ENCODE peak calls at places on chromosomes 6 and 20, in four cellular contexts. One of them, this sample, is unnamed.

GRCh38 chr6:111477481-111477938 is 5.5 kb downstream of the REV3L start:
- DNase-seq in adrenal gland: no peak
- DNase-seq in body of pancreas: no peak
- DNase-seq in ovary: no peak
- DNase-seq in this sample: no peak

GRCh38 chr20:17654649-17655285 is 27.3 kb downstream of the RRBP1 start:
- DNase-seq in adrenal gland: peak; percentile 68
- DNase-seq in body of pancreas: peak; percentile 41
- DNase-seq in ovary: no peak
- DNase-seq in this sample: peak; percentile 80

GRCh38 chr20:20102163-20102562 is 49.8 kb downstream of the CFAP61 start:
- DNase-seq in adrenal gland: no peak
- DNase-seq in body of pancreas: no peak
- DNase-seq in ovary: no peak
- DNase-seq in this sample: no peak

GRCh38 chr6:64486952-64487351 is 851.4 kb downstream of the PHF3 start:
- DNase-seq in adrenal gland: no peak
- DNase-seq in body of pancreas: no peak
- DNase-seq in ovary: no peak
- DNase-seq in this sample: no peak

GRCh38 chr6:28769626-28770402 is 154.0 kb downstream of the TRIM27 start:
- DNase-seq in adrenal gland: peak; percentile 57
- DNase-seq in body of pancreas: no peak
- DNase-seq in ovary: no peak
- DNase-seq in this sample: no peak

GRCh38 chr20:5652626-5653573 is 97.3 kb upstream of the SHLD1 start:
- DNase-seq in adrenal gland: no peak
- DNase-seq in body of pancreas: no peak
- DNase-seq in ovary: no peak
- DNase-seq in this sample: no peak

GRCh38 chr6:100455230-100456124 is 9.2 kb downstream of the SIM1 start:
- DNase-seq in adrenal gland: no peak
- DNase-seq in body of pancreas: peak; percentile 61
- DNase-seq in ovary: no peak
- DNase-seq in this sample: no peak

GRCh38 chr6:16624631-16625299 is 136.5 kb downstream of the ATXN1 start:
- DNase-seq in adrenal gland: no peak
- DNase-seq in body of pancreas: no peak
- DNase-seq in ovary: no peak
- DNase-seq in this sample: no peak

GRCh38 chr6:12291785-12292604 is 1.8 kb downstream of the EDN1 start:
- DNase-seq in adrenal gland: no peak
- DNase-seq in body of pancreas: peak; percentile 47
- DNase-seq in ovary: no peak
- DNase-seq in this sample: no peak

GRCh38 chr20:44533928-44534327 is 12.1 kb upstream of the SERINC3 start:
- DNase-seq in adrenal gland: no peak
- DNase-seq in body of pancreas: no peak
- DNase-seq in ovary: no peak
- DNase-seq in this sample: no peak

GRCh38 chr20:4297141-4297826 is 281.9 kb upstream of the RNF24 start:
- DNase-seq in adrenal gland: peak; percentile 51
- DNase-seq in body of pancreas: no peak
- DNase-seq in ovary: no peak
- DNase-seq in this sample: no peak

GRCh38 chr6:127869772-127870404 is 31.0 kb downstream of the THEMIS start:
- DNase-seq in adrenal gland: no peak
- DNase-seq in body of pancreas: no peak
- DNase-seq in ovary: no peak
- DNase-seq in this sample: no peak

GRCh38 chr6:157823523-157824370 is 701 bp downstream of the SNX9 start:
- DNase-seq in adrenal gland: peak; percentile 87
- DNase-seq in body of pancreas: peak; percentile 66
- DNase-seq in ovary: peak; percentile 61
- DNase-seq in this sample: peak; percentile 55

GRCh38 chr6:150403458-150404245 is 34.8 kb downstream of the IYD start:
- DNase-seq in adrenal gland: peak; percentile 68
- DNase-seq in body of pancreas: no peak
- DNase-seq in ovary: no peak
- DNase-seq in this sample: no peak

GRCh38 chr6:53984163-53984562 is 127.1 kb upstream of the MLIP start:
- DNase-seq in adrenal gland: no peak
- DNase-seq in body of pancreas: no peak
- DNase-seq in ovary: no peak
- DNase-seq in this sample: no peak

GRCh38 chr6:1477432-1478090 is 88.2 kb downstream of the FOXF2 start:
- DNase-seq in adrenal gland: no peak
- DNase-seq in body of pancreas: no peak
- DNase-seq in ovary: no peak
- DNase-seq in this sample: no peak

GRCh38 chr6:139247618-139248017 is 44.2 kb downstream of the TXLNB start:
- DNase-seq in adrenal gland: no peak
- DNase-seq in body of pancreas: no peak
- DNase-seq in ovary: no peak
- DNase-seq in this sample: no peak

GRCh38 chr6:105896821-105897095 is 189.4 kb upstream of the PRDM1 start:
- DNase-seq in adrenal gland: no peak
- DNase-seq in body of pancreas: no peak
- DNase-seq in ovary: no peak
- DNase-seq in this sample: no peak

GRCh38 chr20:37305079-37305478 is 15.6 kb downstream of the MANBAL start:
- DNase-seq in adrenal gland: peak; percentile 49
- DNase-seq in body of pancreas: no peak
- DNase-seq in ovary: no peak
- DNase-seq in this sample: no peak

GRCh38 chr20:33490934-33491656 is 1.2 kb downstream of the CBFA2T2 start:
- DNase-seq in adrenal gland: no peak
- DNase-seq in body of pancreas: no peak
- DNase-seq in ovary: no peak
- DNase-seq in this sample: peak; percentile 9

GRCh38 chr6:11386323-11386722 is 151.2 kb upstream of the TMEM170B start:
- DNase-seq in adrenal gland: no peak
- DNase-seq in body of pancreas: no peak
- DNase-seq in ovary: no peak
- DNase-seq in this sample: no peak

GRCh38 chr20:47055699-47056369 is 161.2 kb downstream of the EYA2 start:
- DNase-seq in adrenal gland: no peak
- DNase-seq in body of pancreas: no peak
- DNase-seq in ovary: no peak
- DNase-seq in this sample: no peak

GRCh38 chr6:149488815-149489214 is 4.0 kb upstream of the ZC3H12D start:
- DNase-seq in adrenal gland: no peak
- DNase-seq in body of pancreas: no peak
- DNase-seq in ovary: no peak
- DNase-seq in this sample: no peak

GRCh38 chr20:2799688-2800589 is 488 bp downstream of the CPXM1 start:
- DNase-seq in adrenal gland: no peak
- DNase-seq in body of pancreas: no peak
- DNase-seq in ovary: no peak
- DNase-seq in this sample: no peak

GRCh38 chr20:21182832-21183563 is 57.1 kb downstream of the KIZ start:
- DNase-seq in adrenal gland: no peak
- DNase-seq in body of pancreas: no peak
- DNase-seq in ovary: peak; percentile 46
- DNase-seq in this sample: no peak

GRCh38 chr6:41306187-41306854 is 19.8 kb upstream of the TREM1 start:
- DNase-seq in adrenal gland: peak; percentile 70
- DNase-seq in body of pancreas: peak; percentile 65
- DNase-seq in ovary: no peak
- DNase-seq in this sample: peak; percentile 61

GRCh38 chr6:27119329-27119728 is 128.2 kb upstream of the PRSS16 start:
- DNase-seq in adrenal gland: no peak
- DNase-seq in body of pancreas: no peak
- DNase-seq in ovary: no peak
- DNase-seq in this sample: no peak
- TF ChIP-seq POLR2A in adrenal gland: no peak
- TF ChIP-seq POLR2A in body of pancreas: no peak
- TF ChIP-seq POLR2A in ovary: no peak
- TF ChIP-seq POLR2A in this sample: no peak

GRCh38 chr6:97790926-97791590 is 508.0 kb upstream of the MMS22L start:
- DNase-seq in adrenal gland: no peak
- DNase-seq in body of pancreas: no peak
- DNase-seq in ovary: no peak
- DNase-seq in this sample: no peak
- H3K9me3 ChIP-seq in adrenal gland: no peaks in the 10 kb centered on the region
- H3K9me3 ChIP-seq in body of pancreas: no peaks in the 10 kb centered on the region
- H3K9me3 ChIP-seq in ovary: no peaks in the 10 kb centered on the region
- H3K9me3 ChIP-seq in this sample: no peaks in the 10 kb centered on the region

GRCh38 chr6:46395530-46395929 is 95.7 kb downstream of the RCAN2 start:
- DNase-seq in adrenal gland: no peak
- DNase-seq in body of pancreas: no peak
- DNase-seq in ovary: no peak
- DNase-seq in this sample: no peak

GRCh38 chr6:46393161-46393939 is 97.9 kb downstream of the RCAN2 start:
- DNase-seq in adrenal gland: no peak
- DNase-seq in body of pancreas: no peak
- DNase-seq in ovary: no peak
- DNase-seq in this sample: peak; percentile 76

GRCh38 chr6:46393940-46394337 is 97.3 kb downstream of the RCAN2 start:
- DNase-seq in adrenal gland: no peak
- DNase-seq in body of pancreas: no peak
- DNase-seq in ovary: no peak
- DNase-seq in this sample: no peak

GRCh38 chr6:46392294-46392693 is 99.0 kb downstream of the RCAN2 start:
- DNase-seq in adrenal gland: no peak
- DNase-seq in body of pancreas: no peak
- DNase-seq in ovary: no peak
- DNase-seq in this sample: no peak

DNA sequence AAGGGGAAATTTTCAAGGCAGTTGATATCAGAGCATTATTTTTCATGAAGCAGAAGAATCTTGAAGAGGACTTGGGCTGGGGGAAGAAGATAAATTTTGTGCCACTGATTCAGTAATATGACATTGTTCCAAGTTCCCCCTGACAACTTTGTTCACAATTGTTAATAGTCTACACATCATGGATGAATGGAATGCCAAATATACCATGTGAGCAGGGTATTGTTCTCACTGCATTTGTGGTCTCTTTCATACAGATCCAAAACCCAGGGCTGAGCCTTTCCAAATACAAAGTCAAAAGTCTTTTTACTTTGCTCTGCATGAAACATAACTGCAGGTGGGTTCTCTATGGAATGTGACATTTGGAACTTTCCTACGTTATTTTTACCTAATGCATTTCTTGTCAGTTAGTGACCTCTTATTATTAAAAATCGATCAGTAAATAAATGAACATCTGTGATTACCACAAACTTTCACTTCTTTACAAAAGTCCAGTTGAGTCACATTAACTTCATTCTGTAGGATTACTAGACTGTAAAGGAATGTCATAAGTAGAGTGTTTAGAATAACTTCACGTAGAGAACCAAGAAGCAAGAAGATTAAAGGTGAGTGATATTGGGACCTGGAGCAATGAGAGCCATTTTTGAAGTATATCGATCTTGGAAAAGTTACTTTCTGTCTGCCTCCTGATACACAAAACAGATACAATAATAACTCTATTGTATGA is 100.9 kb downstream of the RCAN2 start:
- DNase-seq in adrenal gland: no peak
- DNase-seq in body of pancreas: no peak
- DNase-seq in ovary: no peak
- DNase-seq in this sample: no peak
- H3K27ac ChIP-seq in adrenal gland: no peak overlapping the region
- H3K27ac ChIP-seq in body of pancreas: no peak overlapping the region
- H3K27ac ChIP-seq in ovary: no peak overlapping the region
- H3K27ac ChIP-seq in this sample: no peak overlapping the region

GRCh38 chr6:30341728-30342127 is 3.2 kb upstream of the RPP21 start:
- DNase-seq in adrenal gland: no peak
- DNase-seq in body of pancreas: no peak
- DNase-seq in ovary: no peak
- DNase-seq in this sample: no peak

GRCh38 chr6:30341249-30341648 is 3.7 kb upstream of the RPP21 start:
- DNase-seq in adrenal gland: no peak
- DNase-seq in body of pancreas: no peak
- DNase-seq in ovary: no peak
- DNase-seq in this sample: no peak

GRCh38 chr6:30345852-30346251 is 896 bp downstream of the RPP21 start:
- DNase-seq in adrenal gland: no peak
- DNase-seq in body of pancreas: no peak
- DNase-seq in ovary: no peak
- DNase-seq in this sample: no peak

GRCh38 chr6:30344191-30344867 is 627 bp upstream of the RPP21 start:
- DNase-seq in adrenal gland: no peak
- DNase-seq in body of pancreas: no peak
- DNase-seq in ovary: no peak
- DNase-seq in this sample: no peak

GRCh38 chr6:30344868-30345671 is at the start of gene RPP21:
- DNase-seq in adrenal gland: peak; percentile 92
- DNase-seq in body of pancreas: peak; percentile 86
- DNase-seq in ovary: peak; percentile 84
- DNase-seq in this sample: peak; percentile 83
- TF ChIP-seq POLR2A in adrenal gland: peak; percentile 72
- TF ChIP-seq POLR2A in body of pancreas: peak; percentile 93
- TF ChIP-seq POLR2A in ovary: peak; percentile 74
- TF ChIP-seq POLR2A in this sample: no peak

GRCh38 chr6:86508230-86508629 is 429.1 kb upstream of the HTR1E start:
- DNase-seq in adrenal gland: no peak
- DNase-seq in body of pancreas: no peak
- DNase-seq in ovary: no peak
- DNase-seq in this sample: no peak
- H3K9me3 ChIP-seq in adrenal gland: no peaks in the 10 kb centered on the region
- H3K9me3 ChIP-seq in body of pancreas: no peaks in the 10 kb centered on the region
- H3K9me3 ChIP-seq in ovary: no peaks in the 10 kb centered on the region
- H3K9me3 ChIP-seq in this sample: no peaks in the 10 kb centered on the region

GRCh38 chr6:32087574-32088486 is 21.3 kb downstream of the TNXB start:
- DNase-seq in adrenal gland: peak; percentile 94
- DNase-seq in body of pancreas: peak; percentile 85
- DNase-seq in ovary: peak; percentile 97
- DNase-seq in this sample: peak; percentile 88
- H3K27ac ChIP-seq in adrenal gland: peak overlapping the region; percentile 63
- H3K27ac ChIP-seq in body of pancreas: peak overlapping the region; percentile 44
- H3K27ac ChIP-seq in ovary: peak overlapping the region; percentile 85
- H3K27ac ChIP-seq in this sample: peak overlapping the region; percentile 60